ENCODE peak calls at places on chromosomes 16 and 17, in six cellular contexts. Y is HEK293T, P is sigmoid colon, R is upper lobe of right lung, W is ACHN, Q is H54. S is an unnamed sample.

GRCh38 chr16:50467943-50468748 is 80.0 kb upstream of the NKD1 start:
- DNase-seq in R (peak), Y (peak), Q (no peak), P (peak), W (no peak), S (no peak)

GRCh38 chr16:3025032-3026002 is 1.5 kb downstream of the THOC6 start:
- DNase-seq in Y (no peak), Q (no peak), P (no peak), R (no peak), W (no peak), S (no peak)

GRCh38 chr17:60141111-60142018 is 8.4 kb upstream of the CA4 start:
- DNase-seq in R (no peak), P (no peak), Q (no peak), Y (no peak), W (no peak), S (no peak)

GRCh38 chr16:70251651-70252354 is at the start of gene EXOSC6:
- DNase-seq in Y (peak), Q (peak), R (peak), P (peak), W (peak), S (peak)

GRCh38 chr17:67289174-67289876 is 44.3 kb upstream of the HELZ start:
- DNase-seq in P (peak), W (no peak), Y (no peak), Q (no peak), R (peak), S (no peak)

GRCh38 chr17:7043544-7044268 is at the start of gene SLC16A11:
- DNase-seq in Q (no peak), P (no peak), W (peak), R (peak), Y (no peak), S (peak)

GRCh38 chr17:20066253-20066652 is 57.1 kb downstream of the SPECC1 start:
- DNase-seq in Q (peak), W (peak), P (peak), Y (no peak), R (no peak), S (no peak)

GRCh38 chr17:36652716-36653115 is 51.3 kb downstream of the MRM1 start:
- DNase-seq in P (no peak), R (no peak), Q (no peak), Y (no peak), W (no peak), S (no peak)

GRCh38 chr16:90028985-90029384 is 9.7 kb upstream of the DBNDD1 start:
- DNase-seq in Q (no peak), R (no peak), P (no peak), W (no peak), Y (no peak), S (no peak)

GRCh38 chr16:18950469-18951185 is 24.4 kb upstream of the SMG1 start:
- DNase-seq in P (no peak), W (no peak), Y (no peak), R (no peak), Q (no peak), S (no peak)

GRCh38 chr16:19644877-19645276 is 73.2 kb downstream of the KNOP1 start:
- DNase-seq in Y (peak), W (no peak), R (no peak), P (peak), Q (no peak), S (no peak)

GRCh38 chr17:46733837-46734516 is 84.5 kb downstream of the WNT3 start:
- DNase-seq in P (no peak), Q (no peak), W (peak), R (no peak), Y (no peak), S (no peak)

GRCh38 chr17:45873728-45874127 is 20.6 kb upstream of the MAPT start:
- DNase-seq in P (no peak), Q (no peak), Y (no peak), W (no peak), R (no peak), S (peak)

GRCh38 chr17:4934173-4934979 is 2.3 kb downstream of the GP1BA start:
- DNase-seq in Y (no peak), P (no peak), W (peak), R (peak), Q (peak), S (no peak)

GRCh38 chr16:53291757-53292392 is 142.4 kb upstream of the RBL2 start:
- DNase-seq in P (no peak), R (no peak), W (no peak), Y (no peak), Q (no peak), S (no peak)

GRCh38 chr17:74347646-74348045 is 14.0 kb downstream of the BTBD17 start:
- DNase-seq in P (no peak), R (no peak), Q (no peak), W (no peak), Y (no peak), S (no peak)

GRCh38 chr17:18280766-18281165 is 20.3 kb downstream of the MIEF2 start:
- DNase-seq in Y (no peak), P (no peak), W (no peak), R (no peak), Q (no peak), S (no peak)

GRCh38 chr16:74449470-74449869 is 28.2 kb upstream of the CLEC18B start:
- DNase-seq in P (peak), R (no peak), W (peak), Q (peak), Y (no peak), S (no peak)

GRCh38 chr17:27630607-27631408 is at the start of gene LGALS9:
- DNase-seq in W (no peak), Y (no peak), P (no peak), R (no peak), Q (no peak), S (no peak)

GRCh38 chr17:65155622-65156021 is 18.5 kb downstream of the RGS9 start:
- DNase-seq in P (no peak), Y (no peak), R (no peak), W (no peak), Q (no peak), S (no peak)

GRCh38 chr16:49280022-49280741 is 1.5 kb downstream of the CBLN1 start:
- DNase-seq in W (no peak), Y (no peak), R (no peak), Q (no peak), P (no peak), S (no peak)

GRCh38 chr17:64080174-64080618 is 49.7 kb downstream of the ERN1 start:
- DNase-seq in Q (no peak), Y (no peak), W (no peak), R (no peak), P (no peak), S (no peak)

GRCh38 chr16:65988019-65988418 is 378.5 kb upstream of the CDH5 start:
- DNase-seq in Y (no peak), W (no peak), P (no peak), Q (no peak), R (no peak), S (no peak)

GRCh38 chr17:42101513-42102292 is 3.4 kb upstream of the ZNF385C start:
- DNase-seq in P (peak), Y (peak), Q (peak), R (peak), W (peak), S (peak)

GRCh38 chr16:67663877-67664222 is 2.7 kb downstream of the ENKD1 start:
- DNase-seq in W (no peak), R (no peak), P (peak), Q (no peak), Y (no peak), S (no peak)

GRCh38 chr16:68356249-68356918 is 45.6 kb downstream of the PRMT7 start:
- DNase-seq in P (no peak), Q (no peak), Y (no peak), W (no peak), R (no peak), S (peak)